ENCODE peak calls at places on chromosomes 6 and 20, in seven cellular contexts. One of them, this sample, is unnamed.

GRCh38 chr20:50130995-50131394 is 18.0 kb upstream of the UBE2V1 start:
- DNase-seq in dorsolateral prefrontal cortex: no peak
- DNase-seq in psoas muscle: no peak
- DNase-seq in nephron progenitor cell: no peak
- DNase-seq in hepatocyte: no peak
- DNase-seq in activated CD8-positive, alpha-beta T cell treated with anti-CD3 and anti-CD28 coated beads for 36 hours: no peak
- DNase-seq in GM13976: no peak
- DNase-seq in this sample: no peak

GRCh38 chr20:1632228-1632577 is 12.4 kb upstream of the SIRPB1 start:
- DNase-seq in dorsolateral prefrontal cortex: no peak
- DNase-seq in psoas muscle: no peak
- DNase-seq in nephron progenitor cell: no peak
- DNase-seq in hepatocyte: no peak
- DNase-seq in activated CD8-positive, alpha-beta T cell treated with anti-CD3 and anti-CD28 coated beads for 36 hours: peak; percentile 73
- DNase-seq in GM13976: peak; percentile 51
- DNase-seq in this sample: no peak

GRCh38 chr6:44411141-44411540 is 23.6 kb downstream of the CDC5L start:
- DNase-seq in dorsolateral prefrontal cortex: no peak
- DNase-seq in psoas muscle: no peak
- DNase-seq in nephron progenitor cell: no peak
- DNase-seq in hepatocyte: no peak
- DNase-seq in activated CD8-positive, alpha-beta T cell treated with anti-CD3 and anti-CD28 coated beads for 36 hours: no peak
- DNase-seq in GM13976: no peak
- DNase-seq in this sample: no peak

GRCh38 chr6:144158133-144158532 is 7.8 kb downstream of the STX11 start:
- DNase-seq in dorsolateral prefrontal cortex: no peak
- DNase-seq in psoas muscle: peak; percentile 33
- DNase-seq in nephron progenitor cell: no peak
- DNase-seq in hepatocyte: peak; percentile 19
- DNase-seq in activated CD8-positive, alpha-beta T cell treated with anti-CD3 and anti-CD28 coated beads for 36 hours: no peak
- DNase-seq in GM13976: no peak
- DNase-seq in this sample: no peak

GRCh38 chr6:11770546-11771466 is 7.8 kb downstream of the ADTRP start:
- DNase-seq in dorsolateral prefrontal cortex: no peak
- DNase-seq in psoas muscle: peak; percentile 93
- DNase-seq in nephron progenitor cell: peak; percentile 9
- DNase-seq in hepatocyte: peak; percentile 90
- DNase-seq in activated CD8-positive, alpha-beta T cell treated with anti-CD3 and anti-CD28 coated beads for 36 hours: no peak
- DNase-seq in GM13976: peak; percentile 50
- DNase-seq in this sample: peak; percentile 61

GRCh38 chr20:58623579-58624473 is 27.3 kb upstream of the STX16 start:
- DNase-seq in dorsolateral prefrontal cortex: peak; percentile 76
- DNase-seq in psoas muscle: peak; percentile 77
- DNase-seq in nephron progenitor cell: no peak
- DNase-seq in hepatocyte: peak; percentile 89
- DNase-seq in activated CD8-positive, alpha-beta T cell treated with anti-CD3 and anti-CD28 coated beads for 36 hours: no peak
- DNase-seq in GM13976: no peak
- DNase-seq in this sample: peak; percentile 93

GRCh38 chr6:150145427-150145826 is 2.6 kb downstream of the PPP1R14C start:
- DNase-seq in dorsolateral prefrontal cortex: no peak
- DNase-seq in psoas muscle: no peak
- DNase-seq in nephron progenitor cell: no peak
- DNase-seq in hepatocyte: no peak
- DNase-seq in activated CD8-positive, alpha-beta T cell treated with anti-CD3 and anti-CD28 coated beads for 36 hours: no peak
- DNase-seq in GM13976: no peak
- DNase-seq in this sample: no peak

GRCh38 chr6:92504509-92504908 is 914.9 kb downstream of the EPHA7 start:
- DNase-seq in dorsolateral prefrontal cortex: no peak
- DNase-seq in psoas muscle: no peak
- DNase-seq in nephron progenitor cell: no peak
- DNase-seq in hepatocyte: no peak
- DNase-seq in activated CD8-positive, alpha-beta T cell treated with anti-CD3 and anti-CD28 coated beads for 36 hours: no peak
- DNase-seq in GM13976: no peak
- DNase-seq in this sample: no peak

DNA sequence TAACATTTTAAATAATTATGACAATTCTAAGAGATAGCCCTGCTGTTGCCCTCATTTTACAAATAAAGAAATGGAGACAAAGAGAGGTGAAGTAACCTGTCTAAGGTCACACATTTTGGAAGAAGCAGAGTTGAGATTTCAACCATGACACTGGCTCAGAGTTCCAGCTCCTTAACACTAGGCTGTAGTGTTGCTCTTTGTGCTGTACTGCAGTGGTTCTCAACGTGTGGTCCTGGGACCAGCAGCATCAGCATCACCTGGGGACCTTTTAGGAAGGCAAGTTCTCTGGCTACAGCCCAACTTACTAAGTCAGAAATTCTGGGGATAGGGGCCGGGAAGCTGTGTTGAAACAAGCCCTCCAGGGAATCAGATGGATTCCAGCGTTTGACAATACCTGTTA is 62.4 kb upstream of the FERMT1 start:
- DNase-seq in dorsolateral prefrontal cortex: no peak
- DNase-seq in psoas muscle: no peak
- DNase-seq in nephron progenitor cell: no peak
- DNase-seq in hepatocyte: peak; percentile 11
- DNase-seq in activated CD8-positive, alpha-beta T cell treated with anti-CD3 and anti-CD28 coated beads for 36 hours: no peak
- DNase-seq in GM13976: no peak
- DNase-seq in this sample: no peak
- TF ChIP-seq CTCF in dorsolateral prefrontal cortex: no peak
- TF ChIP-seq CTCF in psoas muscle: no peak
- TF ChIP-seq CTCF in nephron progenitor cell: no peak
- TF ChIP-seq CTCF in hepatocyte: peak; percentile 40
- TF ChIP-seq CTCF in activated CD8-positive, alpha-beta T cell treated with anti-CD3 and anti-CD28 coated beads for 36 hours: no peak
- TF ChIP-seq CTCF in GM13976: no peak
- TF ChIP-seq CTCF in this sample: no peak

GRCh38 chr6:41785689-41786450 is 1.6 kb upstream of the TOMM6 start:
- DNase-seq in dorsolateral prefrontal cortex: peak; percentile 53
- DNase-seq in psoas muscle: peak; percentile 31
- DNase-seq in nephron progenitor cell: no peak
- DNase-seq in hepatocyte: peak; percentile 34
- DNase-seq in activated CD8-positive, alpha-beta T cell treated with anti-CD3 and anti-CD28 coated beads for 36 hours: peak; percentile 18
- DNase-seq in GM13976: peak; percentile 51
- DNase-seq in this sample: no peak
- TF ChIP-seq CTCF in dorsolateral prefrontal cortex: no peak
- TF ChIP-seq CTCF in psoas muscle: no peak
- TF ChIP-seq CTCF in nephron progenitor cell: no peak
- TF ChIP-seq CTCF in hepatocyte: no peak
- TF ChIP-seq CTCF in activated CD8-positive, alpha-beta T cell treated with anti-CD3 and anti-CD28 coated beads for 36 hours: no peak
- TF ChIP-seq CTCF in GM13976: no peak
- TF ChIP-seq CTCF in this sample: no peak

GRCh38 chr6:167761794-167762258 is 64.9 kb upstream of the AFDN start:
- DNase-seq in dorsolateral prefrontal cortex: no peak
- DNase-seq in psoas muscle: no peak
- DNase-seq in nephron progenitor cell: no peak
- DNase-seq in hepatocyte: no peak
- DNase-seq in activated CD8-positive, alpha-beta T cell treated with anti-CD3 and anti-CD28 coated beads for 36 hours: no peak
- DNase-seq in GM13976: no peak
- DNase-seq in this sample: no peak
- TF ChIP-seq CTCF in dorsolateral prefrontal cortex: no peak
- TF ChIP-seq CTCF in psoas muscle: no peak
- TF ChIP-seq CTCF in nephron progenitor cell: no peak
- TF ChIP-seq CTCF in hepatocyte: no peak
- TF ChIP-seq CTCF in activated CD8-positive, alpha-beta T cell treated with anti-CD3 and anti-CD28 coated beads for 36 hours: no peak
- TF ChIP-seq CTCF in GM13976: no peak
- TF ChIP-seq CTCF in this sample: no peak

GRCh38 chr6:109448615-109449014 is 7.0 kb downstream of the MICAL1 start:
- DNase-seq in dorsolateral prefrontal cortex: no peak
- DNase-seq in psoas muscle: no peak
- DNase-seq in nephron progenitor cell: no peak
- DNase-seq in hepatocyte: no peak
- DNase-seq in activated CD8-positive, alpha-beta T cell treated with anti-CD3 and anti-CD28 coated beads for 36 hours: no peak
- DNase-seq in GM13976: no peak
- DNase-seq in this sample: no peak

GRCh38 chr6:109446541-109446940 is 6.0 kb downstream of the SMPD2 start:
- DNase-seq in dorsolateral prefrontal cortex: no peak
- DNase-seq in psoas muscle: no peak
- DNase-seq in nephron progenitor cell: no peak
- DNase-seq in hepatocyte: no peak
- DNase-seq in activated CD8-positive, alpha-beta T cell treated with anti-CD3 and anti-CD28 coated beads for 36 hours: no peak
- DNase-seq in GM13976: no peak
- DNase-seq in this sample: no peak

GRCh38 chr6:109447878-109448555 is 7.5 kb downstream of the SMPD2 start:
- DNase-seq in dorsolateral prefrontal cortex: no peak
- DNase-seq in psoas muscle: no peak
- DNase-seq in nephron progenitor cell: no peak
- DNase-seq in hepatocyte: no peak
- DNase-seq in activated CD8-positive, alpha-beta T cell treated with anti-CD3 and anti-CD28 coated beads for 36 hours: no peak
- DNase-seq in GM13976: no peak
- DNase-seq in this sample: no peak

GRCh38 chr6:109446072-109446471 is 5.5 kb downstream of the SMPD2 start:
- DNase-seq in dorsolateral prefrontal cortex: no peak
- DNase-seq in psoas muscle: no peak
- DNase-seq in nephron progenitor cell: no peak
- DNase-seq in hepatocyte: no peak
- DNase-seq in activated CD8-positive, alpha-beta T cell treated with anti-CD3 and anti-CD28 coated beads for 36 hours: no peak
- DNase-seq in GM13976: no peak
- DNase-seq in this sample: no peak

DNA sequence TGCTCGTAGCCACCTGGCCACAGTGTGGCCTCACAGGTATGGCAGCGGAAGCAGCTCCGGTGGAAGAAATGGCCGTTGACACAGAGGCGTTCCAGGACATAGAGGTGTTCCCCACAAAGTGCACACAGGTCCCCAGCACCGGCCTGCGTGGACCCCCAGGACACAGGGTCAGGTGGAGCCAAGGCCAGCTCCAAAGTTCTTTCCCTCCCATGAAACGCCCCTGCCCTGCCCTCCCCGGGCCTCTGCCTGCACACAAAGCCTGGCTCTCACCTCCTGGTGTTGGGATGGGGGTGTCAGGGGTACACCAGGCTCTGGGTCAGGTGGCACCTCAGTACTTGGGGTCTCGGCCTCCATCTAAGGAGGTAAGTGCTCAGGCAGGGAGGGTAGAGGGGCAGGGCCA is 6.6 kb downstream of the SMPD2 start:
- DNase-seq in dorsolateral prefrontal cortex: no peak
- DNase-seq in psoas muscle: no peak
- DNase-seq in nephron progenitor cell: no peak
- DNase-seq in hepatocyte: no peak
- DNase-seq in activated CD8-positive, alpha-beta T cell treated with anti-CD3 and anti-CD28 coated beads for 36 hours: no peak
- DNase-seq in GM13976: no peak
- DNase-seq in this sample: no peak
- TF ChIP-seq CTCF in dorsolateral prefrontal cortex: no peak
- TF ChIP-seq CTCF in psoas muscle: no peak
- TF ChIP-seq CTCF in nephron progenitor cell: no peak
- TF ChIP-seq CTCF in hepatocyte: no peak
- TF ChIP-seq CTCF in activated CD8-positive, alpha-beta T cell treated with anti-CD3 and anti-CD28 coated beads for 36 hours: no peak
- TF ChIP-seq CTCF in GM13976: no peak
- TF ChIP-seq CTCF in this sample: no peak

DNA sequence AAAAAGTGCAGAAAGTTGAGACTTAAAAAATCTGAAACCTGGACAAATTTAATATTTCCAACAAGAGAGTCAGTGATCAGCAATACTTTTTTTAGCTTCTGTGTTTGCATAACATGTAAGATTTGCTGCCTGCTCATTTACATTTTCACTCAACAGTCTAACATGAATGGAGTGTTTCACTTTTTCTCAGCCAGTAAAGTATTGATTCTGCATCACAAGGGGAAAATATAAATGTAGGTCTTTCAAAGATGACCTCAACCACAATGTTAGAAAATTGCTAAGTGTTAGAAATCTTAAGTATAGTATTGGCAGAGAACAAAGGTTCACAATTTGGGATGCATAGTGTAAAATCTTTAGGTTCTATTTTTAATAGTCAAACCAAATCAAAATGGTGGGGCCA is 438.9 kb downstream of the BCKDHB start:
- DNase-seq in dorsolateral prefrontal cortex: no peak
- DNase-seq in psoas muscle: no peak
- DNase-seq in nephron progenitor cell: no peak
- DNase-seq in hepatocyte: no peak
- DNase-seq in activated CD8-positive, alpha-beta T cell treated with anti-CD3 and anti-CD28 coated beads for 36 hours: no peak
- DNase-seq in GM13976: no peak
- DNase-seq in this sample: no peak
- TF ChIP-seq CTCF in dorsolateral prefrontal cortex: no peak
- TF ChIP-seq CTCF in psoas muscle: no peak
- TF ChIP-seq CTCF in nephron progenitor cell: no peak
- TF ChIP-seq CTCF in hepatocyte: no peak
- TF ChIP-seq CTCF in activated CD8-positive, alpha-beta T cell treated with anti-CD3 and anti-CD28 coated beads for 36 hours: no peak
- TF ChIP-seq CTCF in GM13976: no peak
- TF ChIP-seq CTCF in this sample: no peak

GRCh38 chr20:35618372-35619131 is 2.9 kb downstream of the SPAG4 start:
- DNase-seq in dorsolateral prefrontal cortex: no peak
- DNase-seq in psoas muscle: no peak
- DNase-seq in nephron progenitor cell: peak; percentile 32
- DNase-seq in hepatocyte: no peak
- DNase-seq in activated CD8-positive, alpha-beta T cell treated with anti-CD3 and anti-CD28 coated beads for 36 hours: peak; percentile 33
- DNase-seq in GM13976: no peak
- DNase-seq in this sample: peak; percentile 54

GRCh38 chr20:35617397-35618031 is 1.9 kb downstream of the SPAG4 start:
- DNase-seq in dorsolateral prefrontal cortex: no peak
- DNase-seq in psoas muscle: peak; percentile 51
- DNase-seq in nephron progenitor cell: peak; percentile 51
- DNase-seq in hepatocyte: peak; percentile 69
- DNase-seq in activated CD8-positive, alpha-beta T cell treated with anti-CD3 and anti-CD28 coated beads for 36 hours: peak; percentile 79
- DNase-seq in GM13976: peak; percentile 68
- DNase-seq in this sample: peak; percentile 83

GRCh38 chr20:35620818-35621559 is 5.4 kb downstream of the SPAG4 start:
- DNase-seq in dorsolateral prefrontal cortex: no peak
- DNase-seq in psoas muscle: no peak
- DNase-seq in nephron progenitor cell: no peak
- DNase-seq in hepatocyte: no peak
- DNase-seq in activated CD8-positive, alpha-beta T cell treated with anti-CD3 and anti-CD28 coated beads for 36 hours: no peak
- DNase-seq in GM13976: no peak
- DNase-seq in this sample: no peak

GRCh38 chr20:35618032-35618371 is 2.4 kb downstream of the SPAG4 start:
- DNase-seq in dorsolateral prefrontal cortex: no peak
- DNase-seq in psoas muscle: no peak
- DNase-seq in nephron progenitor cell: no peak
- DNase-seq in hepatocyte: no peak
- DNase-seq in activated CD8-positive, alpha-beta T cell treated with anti-CD3 and anti-CD28 coated beads for 36 hours: no peak
- DNase-seq in GM13976: no peak
- DNase-seq in this sample: no peak

GRCh38 chr20:35619196-35620095 is 3.8 kb downstream of the SPAG4 start:
- DNase-seq in dorsolateral prefrontal cortex: peak; percentile 65
- DNase-seq in psoas muscle: peak; percentile 78
- DNase-seq in nephron progenitor cell: peak; percentile 87
- DNase-seq in hepatocyte: peak; percentile 90
- DNase-seq in activated CD8-positive, alpha-beta T cell treated with anti-CD3 and anti-CD28 coated beads for 36 hours: peak; percentile 92
- DNase-seq in GM13976: peak; percentile 85
- DNase-seq in this sample: peak; percentile 96
- TF ChIP-seq CTCF in dorsolateral prefrontal cortex: no peak
- TF ChIP-seq CTCF in psoas muscle: no peak
- TF ChIP-seq CTCF in nephron progenitor cell: peak; percentile 51
- TF ChIP-seq CTCF in hepatocyte: peak; percentile 42
- TF ChIP-seq CTCF in activated CD8-positive, alpha-beta T cell treated with anti-CD3 and anti-CD28 coated beads for 36 hours: peak; percentile 45
- TF ChIP-seq CTCF in GM13976: peak; percentile 75
- TF ChIP-seq CTCF in this sample: peak; percentile 60

DNA sequence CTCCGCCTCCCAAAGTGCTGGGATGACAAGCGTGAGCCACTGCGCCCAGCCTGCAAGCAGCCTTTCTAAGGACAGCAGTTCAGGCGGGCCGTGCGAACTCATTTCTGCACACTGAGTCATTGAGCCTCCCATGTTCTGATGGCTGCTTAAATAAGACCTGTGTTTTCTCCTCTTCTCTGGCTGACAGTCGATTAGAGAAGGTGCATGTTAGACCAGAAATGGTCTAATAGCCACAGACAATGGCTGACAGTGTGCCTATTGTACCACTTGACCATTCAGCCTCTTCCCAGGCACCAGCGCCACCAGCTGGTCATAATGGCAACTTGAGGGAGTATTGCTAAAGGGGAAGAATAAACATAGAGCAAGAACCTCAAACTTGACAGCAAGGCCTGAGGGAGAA is 6.2 kb downstream of the CST11 start:
- DNase-seq in dorsolateral prefrontal cortex: peak; percentile 69
- DNase-seq in psoas muscle: peak; percentile 28
- DNase-seq in nephron progenitor cell: peak; percentile 45
- DNase-seq in hepatocyte: peak; percentile 40
- DNase-seq in activated CD8-positive, alpha-beta T cell treated with anti-CD3 and anti-CD28 coated beads for 36 hours: peak; percentile 67
- DNase-seq in GM13976: peak; percentile 74
- DNase-seq in this sample: no peak
- TF ChIP-seq CTCF in dorsolateral prefrontal cortex: peak; percentile 79
- TF ChIP-seq CTCF in psoas muscle: peak; percentile 17
- TF ChIP-seq CTCF in nephron progenitor cell: peak; percentile 36
- TF ChIP-seq CTCF in hepatocyte: peak; percentile 49
- TF ChIP-seq CTCF in activated CD8-positive, alpha-beta T cell treated with anti-CD3 and anti-CD28 coated beads for 36 hours: peak; percentile 49
- TF ChIP-seq CTCF in GM13976: peak; percentile 48
- TF ChIP-seq CTCF in this sample: no peak

This sample was measured in Calu3.